ENCODE peak calls at places on chromosomes 5 and 9, in seven cellular contexts. E, Q, M, Z, O, J and D are unnamed samples.
A peak's percentile ranks its signal among the peaks of the same experiment; 100 is the strongest.

GRCh38 chr9:35044071-35044470 is 28.4 kb downstream of the VCP start:
- DNase-seq in Q (no peak), E (no peak), M (no peak), Z (no peak), O (peak; percentile 25), J (no peak), D (no peak)

GRCh38 chr5:177094224-177095087 is 7.7 kb downstream of the FGFR4 start:
- DNase-seq in J (no peak), E (peak; percentile 96), Z (peak; percentile 78), M (peak; percentile 88), Q (peak; percentile 73), O (no peak), D (no peak)

GRCh38 chr5:31113101-31113500 is 80.4 kb upstream of the CDH6 start:
- DNase-seq in Z (no peak), M (no peak), J (no peak), O (peak; percentile 98), Q (no peak), E (no peak), D (no peak)

GRCh38 chr5:142432369-142432863 is 107.6 kb upstream of the SPRY4 start:
- DNase-seq in M (no peak), J (no peak), O (no peak), Z (peak; percentile 74), E (no peak), Q (peak; percentile 72), D (no peak)

GRCh38 chr5:74127377-74128338 is 501.7 kb downstream of the ARHGEF28 start:
- DNase-seq in E (no peak), Q (no peak), J (no peak), O (peak; percentile 8), M (no peak), Z (no peak), D (no peak)

GRCh38 chr5:141362719-141363118 is 1.2 kb upstream of the PCDHGA5 start:
- DNase-seq in M (no peak), O (no peak), J (no peak), Q (no peak), E (no peak), Z (no peak), D (no peak)

GRCh38 chr5:124663101-124663506 is 83.3 kb downstream of the ZNF608 start:
- DNase-seq in M (no peak), J (no peak), Z (no peak), O (no peak), E (no peak), Q (no peak), D (no peak)

GRCh38 chr9:91857291-91857781 is 92.7 kb downstream of the ROR2 start:
- DNase-seq in M (no peak), Q (no peak), J (no peak), Z (no peak), E (peak; percentile 73), O (peak; percentile 8), D (no peak)

GRCh38 chr5:97162045-97162444 is 19.6 kb upstream of the LIX1 start:
- DNase-seq in E (peak; percentile 76), J (peak; percentile 59), M (no peak), Q (peak; percentile 77), O (peak; percentile 57), Z (no peak), D (peak; percentile 28)

GRCh38 chr5:123209163-123210013 is 120.3 kb downstream of the PRDM6 start:
- DNase-seq in E (no peak), O (peak; percentile 91), M (no peak), J (no peak), Q (no peak), Z (no peak), D (no peak)

GRCh38 chr9:104725014-104725413 is 22.5 kb upstream of the NIPSNAP3A start:
- DNase-seq in O (no peak), Z (no peak), Q (no peak), E (no peak), M (no peak), J (no peak), D (no peak)

GRCh38 chr5:163758283-163758711 is 252.9 kb downstream of the MAT2B start:
- DNase-seq in Z (no peak), M (no peak), J (no peak), E (no peak), O (peak; percentile 24), Q (no peak), D (no peak)

GRCh38 chr9:37212435-37212834 is 92.1 kb downstream of the ZCCHC7 start:
- DNase-seq in J (no peak), O (no peak), E (no peak), M (no peak), Q (no peak), Z (no peak), D (no peak)

GRCh38 chr9:127763918-127764384 is 14.5 kb downstream of the SH2D3C start:
- DNase-seq in Z (peak; percentile 79), E (no peak), M (peak; percentile 73), J (no peak), Q (peak; percentile 66), O (no peak), D (no peak)

GRCh38 chr9:7185612-7186011 is 427.8 kb downstream of the KDM4C start:
- DNase-seq in E (no peak), Z (no peak), Q (no peak), O (peak; percentile 94), M (no peak), J (no peak), D (no peak)

GRCh38 chr5:132060501-132061161 is at the start of gene IL3:
- DNase-seq in E (peak; percentile 26), J (no peak), M (no peak), Z (peak; percentile 51), O (no peak), Q (peak; percentile 3), D (no peak)

GRCh38 chr5:13536921-13537320 is 407.6 kb downstream of the DNAH5 start:
- DNase-seq in M (no peak), O (peak; percentile 1), E (no peak), Z (no peak), J (no peak), Q (no peak), D (no peak)

GRCh38 chr5:57680686-57681085 is 198.1 kb upstream of the ACTBL2 start:
- DNase-seq in Q (no peak), J (no peak), O (no peak), M (no peak), E (no peak), Z (no peak), D (no peak)

GRCh38 chr9:81588148-81588874 is 101.0 kb downstream of the TLE1 start:
- DNase-seq in O (peak; percentile 58), Z (no peak), M (no peak), J (no peak), E (peak; percentile 74), Q (peak; percentile 44), D (no peak)

GRCh38 chr9:33946779-33947535 is 101.7 kb downstream of the UBAP2 start:
- DNase-seq in J (no peak), E (no peak), Z (no peak), Q (no peak), O (peak; percentile 98), M (no peak), D (no peak)

GRCh38 chr9:10729225-10729624 is 116.4 kb upstream of the PTPRD start:
- DNase-seq in E (no peak), Z (no peak), Q (no peak), O (no peak), M (no peak), J (no peak), D (no peak)
- H3K9me3 ChIP-seq in E (no peaks in the 10 kb centered on the region), Z (no peaks in the 10 kb centered on the region), Q (no peaks in the 10 kb centered on the region), O (no peaks in the 10 kb centered on the region), M (no peaks in the 10 kb centered on the region), J (no peaks in the 10 kb centered on the region), D (no peaks in the 10 kb centered on the region)

GRCh38 chr5:179400020-179400419 is 54.8 kb upstream of the ADAMTS2 start:
- DNase-seq in O (no peak), Q (no peak), J (no peak), M (no peak), E (peak; percentile 34), Z (no peak), D (no peak)
- H3K9me3 ChIP-seq in O (peaks cover 16% of the 10 kb centered on the region), Q (peaks cover 13% of the 10 kb centered on the region), J (no peaks in the 10 kb centered on the region), M (peaks cover 20% of the 10 kb centered on the region), E (peaks cover 2% of the 10 kb centered on the region), Z (peaks cover 10% of the 10 kb centered on the region), D (peaks cover 3% of the 10 kb centered on the region)

GRCh38 chr5:19555876-19556275 is 432.1 kb downstream of the CDH18 start:
- DNase-seq in Q (no peak), O (peak; percentile 20), M (no peak), E (no peak), Z (no peak), J (no peak), D (no peak)

GRCh38 chr5:19554524-19554923 is 433.5 kb downstream of the CDH18 start:
- DNase-seq in Q (no peak), Z (no peak), E (no peak), M (no peak), J (no peak), O (no peak), D (no peak)

GRCh38 chr5:19555436-19555835 is 432.6 kb downstream of the CDH18 start:
- DNase-seq in E (no peak), M (no peak), Z (no peak), O (no peak), Q (no peak), J (no peak), D (no peak)
- H3K9me3 ChIP-seq in E (no peaks in the 10 kb centered on the region), M (peaks cover 5% of the 10 kb centered on the region), Z (no peaks in the 10 kb centered on the region), O (no peaks in the 10 kb centered on the region), Q (peaks cover 3% of the 10 kb centered on the region), J (no peaks in the 10 kb centered on the region), D (no peaks in the 10 kb centered on the region)

GRCh38 chr5:179089502-179089901 is 29.3 kb downstream of the ZNF354C start:
- DNase-seq in M (no peak), Z (no peak), Q (no peak), E (no peak), J (no peak), O (no peak), D (no peak)
- H3K9me3 ChIP-seq in M (peaks cover 100% of the 10 kb centered on the region), Z (peaks cover 83% of the 10 kb centered on the region), Q (peaks cover 57% of the 10 kb centered on the region), E (peaks cover 71% of the 10 kb centered on the region), J (no peaks in the 10 kb centered on the region), O (peaks cover 23% of the 10 kb centered on the region), D (peaks cover 7% of the 10 kb centered on the region)

GRCh38 chr9:100058699-100059579 is 39.9 kb downstream of the ERP44 start:
- DNase-seq in E (no peak), M (no peak), O (no peak), Q (no peak), Z (no peak), J (peak; percentile 77), D (no peak)
- H3K9me3 ChIP-seq in E (no peaks in the 10 kb centered on the region), M (no peaks in the 10 kb centered on the region), O (no peaks in the 10 kb centered on the region), Q (no peaks in the 10 kb centered on the region), Z (no peaks in the 10 kb centered on the region), J (no peaks in the 10 kb centered on the region), D (no peaks in the 10 kb centered on the region)